ENCODE peak calls at places on chromosomes 11 and 22, in seven cellular contexts. H is GM12892; N is neural progenitor cell; F is tibial artery; I is Caco-2; C is NCI-H1417 treated with DMSO at 0.1 percent for 48 hours; G is stimulated activated CD4-positive, alpha-beta T cell treated with anti-CD3 and anti-CD28 coated beads, Interleukin-2, amount 100 ng/mL, for 24 hours. R is an unnamed sample.

GRCh38 chr11:19441752-19442553 is 201.2 kb upstream of the E2F8 start:
- DNase-seq in H (peak), N (no peak), F (peak), I (peak), C (no peak), G (peak), R (peak)

GRCh38 chr11:29629281-29629680 is 387.5 kb downstream of the KCNA4 start:
- DNase-seq in H (no peak), N (peak), F (no peak), I (no peak), C (no peak), G (no peak), R (no peak)

GRCh38 chr11:86160546-86161149 is 83.9 kb upstream of the EED start:
- DNase-seq in H (no peak), N (no peak), F (no peak), I (peak), C (no peak), G (no peak), R (no peak)

GRCh38 chr11:3969200-3969599 is 113.7 kb downstream of the STIM1 start:
- DNase-seq in H (no peak), N (no peak), F (no peak), I (no peak), C (no peak), G (no peak), R (no peak)

GRCh38 chr11:128039140-128040021 is 548.0 kb downstream of the ETS1 start:
- DNase-seq in H (no peak), N (no peak), F (peak), I (no peak), C (no peak), G (peak), R (no peak)

GRCh38 chr11:125946712-125947418 is 1.0 kb downstream of the VSIG10L2 start:
- DNase-seq in H (no peak), N (no peak), F (no peak), I (no peak), C (no peak), G (no peak), R (no peak)

GRCh38 chr11:108817971-108818370 is 153.1 kb downstream of the DDX10 start:
- DNase-seq in H (no peak), N (no peak), F (no peak), I (no peak), C (no peak), G (no peak), R (no peak)

GRCh38 chr11:119144825-119145476 is 3.9 kb upstream of the ABCG4 start:
- DNase-seq in H (peak), N (peak), F (peak), I (peak), C (peak), G (no peak), R (no peak)

GRCh38 chr11:22666700-22667439 is 459 bp downstream of the GAS2 start:
- DNase-seq in H (no peak), N (peak), F (no peak), I (peak), C (no peak), G (peak), R (no peak)

GRCh38 chr11:81359476-81359875 is 1374.2 kb downstream of the FAM181B start:
- DNase-seq in H (no peak), N (no peak), F (no peak), I (no peak), C (no peak), G (no peak), R (no peak)

GRCh38 chr11:123166095-123166559 is 28.9 kb downstream of the CLMP start:
- DNase-seq in H (no peak), N (peak), F (no peak), I (peak), C (no peak), G (no peak), R (no peak)

GRCh38 chr11:7592706-7593105 is 78.9 kb downstream of the PPFIBP2 start:
- DNase-seq in H (no peak), N (no peak), F (peak), I (no peak), C (no peak), G (no peak), R (no peak)

GRCh38 chr11:68051191-68052136 is 12.6 kb downstream of the TCIRG1 start:
- DNase-seq in H (no peak), N (no peak), F (no peak), I (no peak), C (no peak), G (no peak), R (no peak)

GRCh38 chr11:62575156-62575555 is 1.5 kb upstream of the EEF1G start:
- DNase-seq in H (no peak), N (no peak), F (no peak), I (no peak), C (no peak), G (no peak), R (no peak)

GRCh38 chr11:64223001-64223651 is 2.9 kb downstream of the TRPT1 start:
- DNase-seq in H (no peak), N (no peak), F (no peak), I (no peak), C (no peak), G (no peak), R (no peak)

GRCh38 chr11:118791961-118792578 is 1.1 kb upstream of the DDX6 start:
- DNase-seq in H (peak), N (peak), F (peak), I (peak), C (no peak), G (peak), R (no peak)

GRCh38 chr11:41446107-41446506 is 13.3 kb downstream of the LRRC4C start:
- DNase-seq in H (no peak), N (no peak), F (no peak), I (no peak), C (no peak), G (no peak), R (no peak)

GRCh38 chr22:49094858-49095257 is 732.8 kb downstream of the BRD1 start:
- DNase-seq in H (no peak), N (no peak), F (no peak), I (no peak), C (no peak), G (no peak), R (no peak)

GRCh38 chr22:45880091-45880651 is 96.8 kb downstream of the WNT7B start:
- DNase-seq in H (no peak), N (no peak), F (no peak), I (peak), C (no peak), G (no peak), R (no peak)

GRCh38 chr11:76166314-76166713 is 40.0 kb downstream of the WNT11 start:
- DNase-seq in H (no peak), N (no peak), F (no peak), I (no peak), C (no peak), G (no peak), R (no peak)

GRCh38 chr11:35089724-35090505 is 49.1 kb upstream of the CD44 start:
- DNase-seq in H (no peak), N (no peak), F (no peak), I (no peak), C (no peak), G (no peak), R (no peak)

GRCh38 chr11:79434263-79434662 is 6.6 kb downstream of the TENM4 start:
- DNase-seq in H (no peak), N (no peak), F (no peak), I (no peak), C (no peak), G (no peak), R (no peak)

GRCh38 chr11:47950396-47950795 is 30.0 kb upstream of the PTPRJ start:
- DNase-seq in H (no peak), N (no peak), F (no peak), I (no peak), C (no peak), G (peak), R (no peak)

GRCh38 chr22:40071720-40072119 is 77.0 kb downstream of the FAM83F start:
- DNase-seq in H (no peak), N (no peak), F (no peak), I (no peak), C (no peak), G (no peak), R (no peak)

GRCh38 chr11:67605231-67606011 is 1.3 kb upstream of the NDUFV1 start:
- DNase-seq in H (no peak), N (peak), F (no peak), I (no peak), C (no peak), G (no peak), R (no peak)

GRCh38 chr22:49760630-49761571 is 66.8 kb downstream of the BRD1 start:
- DNase-seq in H (peak), N (no peak), F (no peak), I (peak), C (no peak), G (no peak), R (no peak)

GRCh38 chr11:45204761-45205160 is 58.3 kb downstream of the PRDM11 start:
- DNase-seq in H (no peak), N (peak), F (no peak), I (no peak), C (no peak), G (no peak), R (no peak)

GRCh38 chr11:128367573-128367972 is 219.8 kb downstream of the ETS1 start:
- DNase-seq in H (no peak), N (no peak), F (no peak), I (no peak), C (no peak), G (peak), R (no peak)

GRCh38 chr22:43152001-43152354 is 619 bp downstream of the TSPO start:
- DNase-seq in H (no peak), N (no peak), F (no peak), I (no peak), C (no peak), G (peak), R (no peak)

GRCh38 chr11:128689586-128689945 is 4.3 kb upstream of the FLI1 start:
- DNase-seq in H (no peak), N (peak), F (no peak), I (no peak), C (no peak), G (no peak), R (no peak)

GRCh38 chr22:43850529-43850928 is 11.8 kb downstream of the SULT4A1 start:
- DNase-seq in H (no peak), N (no peak), F (no peak), I (peak), C (no peak), G (no peak), R (no peak)

GRCh38 chr11:72641900-72642814 is 32.1 kb downstream of the PDE2A start:
- DNase-seq in H (no peak), N (peak), F (no peak), I (no peak), C (no peak), G (no peak), R (no peak)

GRCh38 chr22:21587803-21588611 is 20.5 kb downstream of the UBE2L3 start:
- DNase-seq in H (peak), N (no peak), F (no peak), I (no peak), C (no peak), G (peak), R (no peak)

GRCh38 chr11:131511794-131512193 is 141.4 kb downstream of the NTM start:
- DNase-seq in H (peak), N (peak), F (no peak), I (peak), C (no peak), G (no peak), R (no peak)

R was measured in NCI-H1436 treated with DMSO at 0.1 percent for 48 hours.